ENCODE peak calls at places on chromosomes 3 and 15, in nine cellular contexts. T is amygdala, F is cardiac muscle cell, O is NCI-H1694 treated with DMSO at 0.1 percent for 48 hours, I is activated gamma-delta T cell treated with Interleukin-2 at 50 U/mL for 16 hours, A is skeletal muscle cell, M is osteocyte, J is AG09319, E is NCI-H1092. N is an unnamed sample.

GRCh38 chr3:45010718-45011355 is 15.3 kb upstream of the CLEC3B start:
- DNase-seq in T (no peak), F (peak), O (no peak), I (no peak), A (peak), M (no peak), J (peak), E (no peak), N (no peak)

GRCh38 chr15:61749169-61749568 is 311.1 kb downstream of the VPS13C start:
- DNase-seq in T (no peak), F (no peak), O (no peak), I (no peak), A (no peak), M (no peak), J (no peak), E (no peak), N (no peak)

GRCh38 chr15:69994429-69995201 is 103.1 kb downstream of the TLE3 start:
- DNase-seq in T (no peak), F (no peak), O (no peak), I (no peak), A (no peak), M (no peak), J (no peak), E (no peak), N (no peak)

GRCh38 chr15:99408236-99409096 is 157.2 kb downstream of the LRRC28 start:
- DNase-seq in T (no peak), F (peak), O (no peak), I (no peak), A (peak), M (no peak), J (peak), E (peak), N (peak)

GRCh38 chr3:185824467-185825378 is at the start of gene IGF2BP2:
- DNase-seq in T (no peak), F (peak), O (no peak), I (peak), A (peak), M (peak), J (peak), E (no peak), N (peak)

GRCh38 chr15:49064884-49065283 is 18.6 kb upstream of the SECISBP2L start:
- DNase-seq in T (no peak), F (no peak), O (no peak), I (no peak), A (no peak), M (no peak), J (no peak), E (no peak), N (no peak)

GRCh38 chr15:78291698-78292097 is 7.7 kb downstream of the SKIC8 start:
- DNase-seq in T (no peak), F (no peak), O (no peak), I (no peak), A (no peak), M (no peak), J (no peak), E (no peak), N (no peak)

GRCh38 chr3:160174621-160175020 is 50.6 kb upstream of the C3orf80 start:
- DNase-seq in T (no peak), F (no peak), O (no peak), I (no peak), A (no peak), M (no peak), J (no peak), E (no peak), N (no peak)

GRCh38 chr3:106850429-106850828 is 526.8 kb upstream of the CCDC54 start:
- DNase-seq in T (no peak), F (peak), O (no peak), I (no peak), A (no peak), M (no peak), J (no peak), E (no peak), N (no peak)

GRCh38 chr3:118813472-118813871 is 221.2 kb downstream of the IGSF11 start:
- DNase-seq in T (no peak), F (no peak), O (no peak), I (no peak), A (no peak), M (no peak), J (no peak), E (no peak), N (no peak)

GRCh38 chr3:171165986-171166385 is 139.5 kb upstream of the SLC2A2 start:
- DNase-seq in T (no peak), F (no peak), O (no peak), I (no peak), A (no peak), M (no peak), J (no peak), E (no peak), N (no peak)

GRCh38 chr3:23979569-23979968 is 34.5 kb downstream of the NR1D2 start:
- DNase-seq in T (no peak), F (no peak), O (no peak), I (no peak), A (no peak), M (no peak), J (no peak), E (no peak), N (no peak)

GRCh38 chr3:30644615-30645014 is 38.2 kb downstream of the TGFBR2 start:
- DNase-seq in T (no peak), F (peak), O (no peak), I (peak), A (peak), M (no peak), J (peak), E (no peak), N (peak)

GRCh38 chr3:120622870-120623718 is 27.0 kb downstream of the NDUFB4 start:
- DNase-seq in T (no peak), F (no peak), O (no peak), I (peak), A (no peak), M (no peak), J (peak), E (no peak), N (no peak)

GRCh38 chr15:42364529-42364928 is 5.2 kb downstream of the CAPN3 start:
- DNase-seq in T (no peak), F (peak), O (no peak), I (no peak), A (no peak), M (no peak), J (no peak), E (no peak), N (no peak)

GRCh38 chr3:110391640-110392395 is 679.8 kb upstream of the NECTIN3 start:
- DNase-seq in T (no peak), F (no peak), O (no peak), I (no peak), A (no peak), M (no peak), J (no peak), E (no peak), N (no peak)

GRCh38 chr3:65402597-65402996 is 636.1 kb downstream of the MAGI1 start:
- DNase-seq in T (no peak), F (peak), O (no peak), I (no peak), A (peak), M (no peak), J (peak), E (no peak), N (peak)

GRCh38 chr15:70437882-70438331 is 325.5 kb downstream of the UACA start:
- DNase-seq in T (no peak), F (no peak), O (no peak), I (no peak), A (no peak), M (no peak), J (no peak), E (no peak), N (no peak)

GRCh38 chr3:45677045-45677436 is 12.2 kb upstream of the SACM1L start:
- DNase-seq in T (no peak), F (peak), O (no peak), I (peak), A (peak), M (no peak), J (no peak), E (no peak), N (no peak)

GRCh38 chr3:171108066-171108465 is 81.5 kb upstream of the SLC2A2 start:
- DNase-seq in T (no peak), F (no peak), O (no peak), I (no peak), A (no peak), M (no peak), J (no peak), E (no peak), N (no peak)

GRCh38 chr3:46861996-46862688 is 1.1 kb downstream of the MYL3 start:
- DNase-seq in T (no peak), F (no peak), O (no peak), I (no peak), A (no peak), M (no peak), J (no peak), E (no peak), N (peak)

GRCh38 chr3:104273046-104273649 is 1093.6 kb upstream of the ALCAM start:
- DNase-seq in T (no peak), F (peak), O (peak), I (no peak), A (peak), M (no peak), J (peak), E (peak), N (no peak)

GRCh38 chr3:105513042-105513441 is 146.3 kb downstream of the ALCAM start:
- DNase-seq in T (no peak), F (peak), O (no peak), I (no peak), A (peak), M (no peak), J (peak), E (no peak), N (no peak)

GRCh38 chr3:38579146-38579545 is 70.3 kb downstream of the SCN5A start:
- DNase-seq in T (no peak), F (peak), O (no peak), I (no peak), A (no peak), M (peak), J (no peak), E (peak), N (peak)